ENCODE peak calls at places on chromosomes 6 and 20, in eight cellular contexts. One of them, this sample, is unnamed.

GRCh38 chr6:111536888-111537287 is 53.9 kb upstream of the REV3L start:
- DNase-seq in lower lobe of right lung: no peak
- DNase-seq in cardiac muscle cell: no peak
- DNase-seq in uterus: no peak
- DNase-seq in adrenal gland: peak
- DNase-seq in spleen: no peak
- DNase-seq in heart left ventricle: no peak
- DNase-seq in upper lobe of right lung: no peak
- DNase-seq in this sample: no peak

GRCh38 chr6:51386347-51386836 is 567.7 kb downstream of the TFAP2B start:
- DNase-seq in lower lobe of right lung: no peak
- DNase-seq in cardiac muscle cell: no peak
- DNase-seq in uterus: no peak
- DNase-seq in adrenal gland: no peak
- DNase-seq in spleen: no peak
- DNase-seq in heart left ventricle: no peak
- DNase-seq in upper lobe of right lung: no peak
- DNase-seq in this sample: no peak

GRCh38 chr20:62704341-62704948 is 4.2 kb upstream of the NTSR1 start:
- DNase-seq in lower lobe of right lung: peak
- DNase-seq in cardiac muscle cell: peak
- DNase-seq in uterus: peak
- DNase-seq in adrenal gland: peak
- DNase-seq in spleen: peak
- DNase-seq in heart left ventricle: peak
- DNase-seq in upper lobe of right lung: peak
- DNase-seq in this sample: peak

GRCh38 chr6:82488403-82488802 is 124.8 kb downstream of the TPBG start:
- DNase-seq in lower lobe of right lung: no peak
- DNase-seq in cardiac muscle cell: no peak
- DNase-seq in uterus: no peak
- DNase-seq in adrenal gland: no peak
- DNase-seq in spleen: no peak
- DNase-seq in heart left ventricle: no peak
- DNase-seq in upper lobe of right lung: no peak
- DNase-seq in this sample: no peak

GRCh38 chr6:136405410-136406029 is 115.9 kb upstream of the BCLAF1 start:
- DNase-seq in lower lobe of right lung: peak
- DNase-seq in cardiac muscle cell: no peak
- DNase-seq in uterus: no peak
- DNase-seq in adrenal gland: no peak
- DNase-seq in spleen: no peak
- DNase-seq in heart left ventricle: no peak
- DNase-seq in upper lobe of right lung: peak
- DNase-seq in this sample: no peak

GRCh38 chr6:87899499-87900147 is 148.0 kb upstream of the SPACA1 start:
- DNase-seq in lower lobe of right lung: no peak
- DNase-seq in cardiac muscle cell: no peak
- DNase-seq in uterus: no peak
- DNase-seq in adrenal gland: no peak
- DNase-seq in spleen: no peak
- DNase-seq in heart left ventricle: no peak
- DNase-seq in upper lobe of right lung: no peak
- DNase-seq in this sample: no peak

GRCh38 chr6:39239527-39240154 is 10.4 kb upstream of the KCNK5 start:
- DNase-seq in lower lobe of right lung: no peak
- DNase-seq in cardiac muscle cell: no peak
- DNase-seq in uterus: no peak
- DNase-seq in adrenal gland: no peak
- DNase-seq in spleen: peak
- DNase-seq in heart left ventricle: no peak
- DNase-seq in upper lobe of right lung: no peak
- DNase-seq in this sample: no peak

GRCh38 chr20:61420056-61420455 is 168.0 kb downstream of the CDH4 start:
- DNase-seq in lower lobe of right lung: no peak
- DNase-seq in cardiac muscle cell: no peak
- DNase-seq in uterus: no peak
- DNase-seq in adrenal gland: no peak
- DNase-seq in spleen: no peak
- DNase-seq in heart left ventricle: no peak
- DNase-seq in upper lobe of right lung: no peak
- DNase-seq in this sample: no peak

GRCh38 chr20:47237715-47238114 is 118.8 kb downstream of the ZMYND8 start:
- DNase-seq in lower lobe of right lung: no peak
- DNase-seq in cardiac muscle cell: no peak
- DNase-seq in uterus: no peak
- DNase-seq in adrenal gland: no peak
- DNase-seq in spleen: no peak
- DNase-seq in heart left ventricle: no peak
- DNase-seq in upper lobe of right lung: no peak
- DNase-seq in this sample: no peak

GRCh38 chr20:47235853-47236638 is 120.5 kb downstream of the ZMYND8 start:
- DNase-seq in lower lobe of right lung: no peak
- DNase-seq in cardiac muscle cell: no peak
- DNase-seq in uterus: no peak
- DNase-seq in adrenal gland: no peak
- DNase-seq in spleen: no peak
- DNase-seq in heart left ventricle: no peak
- DNase-seq in upper lobe of right lung: no peak
- DNase-seq in this sample: no peak

GRCh38 chr20:47241345-47241781 is 115.1 kb downstream of the ZMYND8 start:
- DNase-seq in lower lobe of right lung: no peak
- DNase-seq in cardiac muscle cell: no peak
- DNase-seq in uterus: peak
- DNase-seq in adrenal gland: no peak
- DNase-seq in spleen: no peak
- DNase-seq in heart left ventricle: peak
- DNase-seq in upper lobe of right lung: no peak
- DNase-seq in this sample: peak

GRCh38 chr20:47236639-47236900 is 119.9 kb downstream of the ZMYND8 start:
- DNase-seq in lower lobe of right lung: no peak
- DNase-seq in cardiac muscle cell: no peak
- DNase-seq in uterus: no peak
- DNase-seq in adrenal gland: no peak
- DNase-seq in spleen: no peak
- DNase-seq in heart left ventricle: no peak
- DNase-seq in upper lobe of right lung: no peak
- DNase-seq in this sample: no peak

DNA sequence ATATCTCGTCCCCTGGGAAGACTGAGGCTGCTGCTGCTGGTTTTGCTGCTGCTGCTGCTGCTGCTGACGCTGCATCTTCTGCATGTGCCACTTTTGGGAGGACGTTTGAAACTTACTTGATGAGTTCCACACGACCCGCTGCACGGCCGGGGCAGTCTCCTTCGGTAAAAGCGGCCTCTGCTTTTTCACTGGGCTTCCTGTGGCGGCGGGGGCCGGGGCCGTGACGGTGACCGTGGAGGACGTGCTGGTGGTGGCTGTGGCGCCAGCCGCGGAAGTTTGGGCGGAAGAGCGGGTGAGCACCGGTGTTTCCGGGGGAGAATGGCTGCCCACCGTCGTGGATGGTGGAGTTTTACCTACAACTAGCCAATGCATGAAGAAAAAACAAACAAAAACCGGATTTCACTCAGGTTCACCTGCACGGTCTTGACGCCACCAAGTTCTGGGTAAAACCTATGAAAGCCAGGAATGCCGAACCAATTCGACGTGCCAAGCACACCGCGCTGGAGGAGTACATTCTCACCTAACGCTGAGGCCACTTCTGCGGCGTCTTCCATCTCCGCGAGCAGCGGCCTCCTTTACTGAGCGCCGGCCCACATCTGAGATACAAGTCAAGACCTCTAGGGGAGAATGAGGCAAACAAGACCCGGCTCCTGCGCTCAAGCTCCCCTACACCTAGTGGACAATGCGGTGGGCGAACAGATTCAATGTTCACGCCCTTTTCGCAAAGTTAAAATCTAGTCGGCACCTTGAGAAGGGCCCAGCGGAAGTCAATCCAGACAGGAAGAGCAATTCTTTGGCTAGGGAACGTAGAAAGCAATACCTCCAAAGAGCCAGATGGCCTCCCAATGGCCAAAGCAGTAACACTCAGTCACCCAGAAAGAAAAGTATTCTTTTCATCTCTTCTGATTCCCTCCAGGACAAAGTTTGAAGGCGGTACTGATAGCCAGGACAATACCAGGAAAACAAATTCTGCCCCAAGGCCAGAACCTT is 117.4 kb downstream of the ZMYND8 start:
- DNase-seq in lower lobe of right lung: no peak
- DNase-seq in cardiac muscle cell: no peak
- DNase-seq in uterus: no peak
- DNase-seq in adrenal gland: no peak
- DNase-seq in spleen: no peak
- DNase-seq in heart left ventricle: no peak
- DNase-seq in upper lobe of right lung: no peak
- DNase-seq in this sample: no peak
- H3K4me3 ChIP-seq in lower lobe of right lung: no peak
- H3K4me3 ChIP-seq in cardiac muscle cell: no peak
- H3K4me3 ChIP-seq in uterus: no peak
- H3K4me3 ChIP-seq in adrenal gland: no peak
- H3K4me3 ChIP-seq in spleen: no peak
- H3K4me3 ChIP-seq in heart left ventricle: no peak
- H3K4me3 ChIP-seq in upper lobe of right lung: no peak
- H3K4me3 ChIP-seq in this sample: no peak

GRCh38 chr20:16573011-16573965 is at the start of gene KIF16B:
- DNase-seq in lower lobe of right lung: peak
- DNase-seq in cardiac muscle cell: peak
- DNase-seq in uterus: peak
- DNase-seq in adrenal gland: peak
- DNase-seq in spleen: peak
- DNase-seq in heart left ventricle: peak
- DNase-seq in upper lobe of right lung: peak
- DNase-seq in this sample: no peak
- TF ChIP-seq CTCF in lower lobe of right lung: no peak
- TF ChIP-seq CTCF in cardiac muscle cell: peak
- TF ChIP-seq CTCF in uterus: no peak
- TF ChIP-seq CTCF in adrenal gland: no peak
- TF ChIP-seq CTCF in spleen: no peak
- TF ChIP-seq CTCF in heart left ventricle: no peak
- TF ChIP-seq CTCF in upper lobe of right lung: peak
- TF ChIP-seq CTCF in this sample: no peak

GRCh38 chr6:167349816-167350215 is 24.9 kb downstream of the TTLL2 start:
- DNase-seq in lower lobe of right lung: no peak
- DNase-seq in cardiac muscle cell: no peak
- DNase-seq in uterus: no peak
- DNase-seq in adrenal gland: no peak
- DNase-seq in spleen: no peak
- DNase-seq in heart left ventricle: no peak
- DNase-seq in upper lobe of right lung: no peak
- DNase-seq in this sample: no peak
- H3K4me3 ChIP-seq in lower lobe of right lung: peak
- H3K4me3 ChIP-seq in cardiac muscle cell: no peak
- H3K4me3 ChIP-seq in uterus: no peak
- H3K4me3 ChIP-seq in adrenal gland: no peak
- H3K4me3 ChIP-seq in spleen: no peak
- H3K4me3 ChIP-seq in heart left ventricle: no peak
- H3K4me3 ChIP-seq in upper lobe of right lung: peak
- H3K4me3 ChIP-seq in this sample: no peak

DNA sequence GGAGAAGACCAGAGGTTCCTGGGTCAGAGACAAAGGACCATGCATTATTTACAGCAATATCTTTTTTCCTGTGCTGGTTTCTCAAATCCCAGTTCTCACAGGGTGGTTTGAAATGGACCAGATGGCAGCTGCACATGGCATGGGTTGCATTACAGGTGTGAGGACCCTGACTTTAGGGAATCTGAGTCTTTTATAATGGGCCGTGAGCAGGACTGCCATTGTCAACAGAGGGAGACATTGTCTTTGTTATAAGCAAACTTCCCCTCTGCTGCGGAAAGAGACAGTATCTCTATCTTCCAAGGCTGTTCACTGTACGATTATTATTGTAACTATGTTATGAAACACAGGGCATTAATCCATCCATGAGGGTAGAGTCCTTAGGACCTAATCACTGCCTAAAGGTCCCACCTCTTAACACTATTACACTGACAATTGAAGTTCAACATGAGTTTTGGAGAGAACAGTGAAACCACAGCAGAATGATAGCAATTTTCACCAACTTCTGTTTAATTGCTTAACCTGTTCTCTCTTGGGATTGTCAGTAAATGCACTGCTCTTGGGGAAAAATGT is 156.1 kb upstream of the AGPAT4 start:
- DNase-seq in lower lobe of right lung: no peak
- DNase-seq in cardiac muscle cell: no peak
- DNase-seq in uterus: no peak
- DNase-seq in adrenal gland: no peak
- DNase-seq in spleen: no peak
- DNase-seq in heart left ventricle: no peak
- DNase-seq in upper lobe of right lung: no peak
- DNase-seq in this sample: no peak
- TF ChIP-seq CTCF in lower lobe of right lung: no peak
- TF ChIP-seq CTCF in cardiac muscle cell: peak
- TF ChIP-seq CTCF in uterus: no peak
- TF ChIP-seq CTCF in adrenal gland: no peak
- TF ChIP-seq CTCF in spleen: no peak
- TF ChIP-seq CTCF in heart left ventricle: peak
- TF ChIP-seq CTCF in upper lobe of right lung: peak
- TF ChIP-seq CTCF in this sample: peak

GRCh38 chr6:108115598-108116058 is 41.1 kb upstream of the OSTM1 start:
- DNase-seq in lower lobe of right lung: peak
- DNase-seq in cardiac muscle cell: peak
- DNase-seq in uterus: no peak
- DNase-seq in adrenal gland: peak
- DNase-seq in spleen: peak
- DNase-seq in heart left ventricle: no peak
- DNase-seq in upper lobe of right lung: peak
- DNase-seq in this sample: no peak
- H3K4me3 ChIP-seq in lower lobe of right lung: peak
- H3K4me3 ChIP-seq in cardiac muscle cell: no peak
- H3K4me3 ChIP-seq in uterus: no peak
- H3K4me3 ChIP-seq in adrenal gland: no peak
- H3K4me3 ChIP-seq in spleen: no peak
- H3K4me3 ChIP-seq in heart left ventricle: no peak
- H3K4me3 ChIP-seq in upper lobe of right lung: peak
- H3K4me3 ChIP-seq in this sample: no peak

This sample was measured in AG09309.